ENCODE peak calls at places on chromosome X, in seven cellular contexts. One of them, this sample, is unnamed.

GRCh38 chrX:1918780-1919179 is 303.9 kb downstream of the ASMT start:
- DNase-seq in omental fat pad: no peak
- DNase-seq in fibroblast of mammary gland: no peak
- DNase-seq in T-helper 2 cell: no peak
- DNase-seq in AG09309: no peak
- DNase-seq in SW 1271: no peak
- DNase-seq in A549: no peak
- DNase-seq in this sample: no peak

GRCh38 chrX:74458738-74459137 is 37.4 kb downstream of the SLC16A2 start:
- DNase-seq in omental fat pad: no peak
- DNase-seq in AG09309: peak
- DNase-seq in SW 1271: peak
- DNase-seq in T-helper 2 cell: no peak
- DNase-seq in fibroblast of mammary gland: peak
- DNase-seq in A549: no peak
- DNase-seq in this sample: no peak

GRCh38 chrX:139559383-139560042 is 29.0 kb downstream of the F9 start:
- DNase-seq in A549: peak
- DNase-seq in SW 1271: peak
- DNase-seq in omental fat pad: no peak
- DNase-seq in T-helper 2 cell: no peak
- DNase-seq in fibroblast of mammary gland: peak
- DNase-seq in AG09309: peak
- DNase-seq in this sample: no peak

GRCh38 chrX:77346859-77347258 is 100.3 kb upstream of the FGF16 start:
- DNase-seq in AG09309: no peak
- DNase-seq in SW 1271: no peak
- DNase-seq in fibroblast of mammary gland: no peak
- DNase-seq in A549: no peak
- DNase-seq in omental fat pad: no peak
- DNase-seq in T-helper 2 cell: no peak
- DNase-seq in this sample: no peak

GRCh38 chrX:87621697-87622096 is 104.1 kb downstream of the KLHL4 start:
- DNase-seq in SW 1271: no peak
- DNase-seq in omental fat pad: no peak
- DNase-seq in AG09309: no peak
- DNase-seq in T-helper 2 cell: no peak
- DNase-seq in fibroblast of mammary gland: peak
- DNase-seq in A549: no peak
- DNase-seq in this sample: no peak

GRCh38 chrX:141642979-141643378 is 53.5 kb downstream of the SPANXA2 start:
- DNase-seq in omental fat pad: no peak
- DNase-seq in fibroblast of mammary gland: peak
- DNase-seq in A549: no peak
- DNase-seq in T-helper 2 cell: no peak
- DNase-seq in SW 1271: no peak
- DNase-seq in AG09309: no peak
- DNase-seq in this sample: no peak

GRCh38 chrX:2351999-2352995 is 148.5 kb downstream of the DHRSX start:
- DNase-seq in A549: peak
- DNase-seq in T-helper 2 cell: no peak
- DNase-seq in omental fat pad: no peak
- DNase-seq in fibroblast of mammary gland: peak
- DNase-seq in SW 1271: no peak
- DNase-seq in AG09309: peak
- DNase-seq in this sample: no peak

GRCh38 chrX:40109288-40110008 is 11.7 kb upstream of the BCOR start:
- DNase-seq in AG09309: no peak
- DNase-seq in SW 1271: no peak
- DNase-seq in omental fat pad: no peak
- DNase-seq in A549: peak
- DNase-seq in fibroblast of mammary gland: peak
- DNase-seq in T-helper 2 cell: no peak
- DNase-seq in this sample: no peak

GRCh38 chrX:126658447-126658846 is 105.8 kb upstream of the DCAF12L1 start:
- DNase-seq in T-helper 2 cell: no peak
- DNase-seq in SW 1271: peak
- DNase-seq in AG09309: no peak
- DNase-seq in A549: no peak
- DNase-seq in fibroblast of mammary gland: peak
- DNase-seq in omental fat pad: no peak
- DNase-seq in this sample: no peak

GRCh38 chrX:1582686-1583437 is 8.5 kb upstream of the AKAP17A start:
- DNase-seq in fibroblast of mammary gland: peak
- DNase-seq in A549: peak
- DNase-seq in T-helper 2 cell: no peak
- DNase-seq in AG09309: no peak
- DNase-seq in SW 1271: peak
- DNase-seq in omental fat pad: no peak
- DNase-seq in this sample: no peak

GRCh38 chrX:16476009-16476408 is 173.9 kb upstream of the S100G start:
- DNase-seq in A549: no peak
- DNase-seq in T-helper 2 cell: no peak
- DNase-seq in SW 1271: no peak
- DNase-seq in omental fat pad: no peak
- DNase-seq in fibroblast of mammary gland: no peak
- DNase-seq in AG09309: no peak
- DNase-seq in this sample: no peak

GRCh38 chrX:27619459-27619858 is 29.3 kb downstream of the DCAF8L2 start:
- DNase-seq in A549: no peak
- DNase-seq in AG09309: no peak
- DNase-seq in fibroblast of mammary gland: no peak
- DNase-seq in SW 1271: no peak
- DNase-seq in omental fat pad: no peak
- DNase-seq in T-helper 2 cell: no peak
- DNase-seq in this sample: no peak

GRCh38 chrX:38220024-38220935 is at the start of gene SRPX:
- DNase-seq in SW 1271: peak
- DNase-seq in A549: peak
- DNase-seq in AG09309: no peak
- DNase-seq in fibroblast of mammary gland: peak
- DNase-seq in omental fat pad: no peak
- DNase-seq in T-helper 2 cell: no peak
- DNase-seq in this sample: no peak

This sample was measured in thoracic aorta.